ENCODE peak calls at places on chromosomes 7 and 10, in four cellular contexts. D is OCI-LY7, X is fibroblast of lung, B is HCT116. E is an unnamed sample.
A peak's percentile ranks its signal among the peaks of the same experiment; 100 is the strongest.

GRCh38 chr7:158795272-158795671 is 34.0 kb downstream of the ESYT2 start:
- DNase-seq in D (no peak), X (no peak), B (no peak), E (no peak)

GRCh38 chr10:75398238-75398629 is 3.3 kb downstream of the ZNF503 start:
- DNase-seq in X (peak; percentile 46), B (no peak), D (no peak), E (no peak)

GRCh38 chr10:30527623-30528426 is 93.8 kb downstream of the MAP3K8 start:
- DNase-seq in B (no peak), X (no peak), D (no peak), E (no peak)

GRCh38 chr10:9823268-9823930 is 1194.3 kb upstream of the CELF2 start:
- DNase-seq in D (no peak), X (peak; percentile 18), B (no peak), E (no peak)

GRCh38 chr10:58219875-58220274 is 47.8 kb downstream of the IPMK start:
- DNase-seq in B (no peak), X (no peak), D (no peak), E (no peak)

GRCh38 chr7:92179393-92179924 is 517 bp upstream of the LRRD1 start:
- DNase-seq in D (no peak), B (no peak), X (no peak), E (no peak)

GRCh38 chr7:146366938-146367337 is 250.3 kb downstream of the CNTNAP2 start:
- DNase-seq in B (no peak), D (no peak), X (peak; percentile 56), E (no peak)

GRCh38 chr7:81506609-81507008 is 263.2 kb downstream of the HGF start:
- DNase-seq in D (no peak), B (no peak), X (no peak), E (no peak)

GRCh38 chr7:15546272-15546792 is 15.5 kb downstream of the AGMO start:
- DNase-seq in X (no peak), B (no peak), D (no peak), E (no peak)
- H2AFZ ChIP-seq in X (no peak overlapping the region), B (no peak overlapping the region), D (no peak overlapping the region), E (no peak overlapping the region)

DNA sequence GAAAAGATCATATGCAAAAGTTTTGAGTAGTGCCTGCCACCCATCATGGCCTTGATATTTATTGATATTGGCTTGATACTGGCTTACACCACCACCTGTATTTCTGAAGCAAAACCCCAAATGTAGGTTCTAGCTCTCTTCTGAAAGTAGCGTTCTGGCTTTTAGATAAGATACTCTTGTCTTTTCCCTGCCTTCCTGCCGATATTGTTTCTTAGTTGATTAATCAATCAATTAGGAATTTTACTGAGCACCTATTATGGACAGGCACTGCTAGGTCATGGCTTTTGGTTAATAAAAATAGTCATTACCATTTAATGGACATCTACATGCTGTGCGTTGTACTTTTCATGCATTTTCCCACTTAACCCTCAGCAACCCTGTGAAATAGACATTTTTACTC is 7.9 kb downstream of the SFRP5 start:
- DNase-seq in D (no peak), B (no peak), X (no peak), E (no peak)
- H2AFZ ChIP-seq in D (no peak overlapping the region), B (no peak overlapping the region), X (no peak overlapping the region), E (no peak overlapping the region)

DNA sequence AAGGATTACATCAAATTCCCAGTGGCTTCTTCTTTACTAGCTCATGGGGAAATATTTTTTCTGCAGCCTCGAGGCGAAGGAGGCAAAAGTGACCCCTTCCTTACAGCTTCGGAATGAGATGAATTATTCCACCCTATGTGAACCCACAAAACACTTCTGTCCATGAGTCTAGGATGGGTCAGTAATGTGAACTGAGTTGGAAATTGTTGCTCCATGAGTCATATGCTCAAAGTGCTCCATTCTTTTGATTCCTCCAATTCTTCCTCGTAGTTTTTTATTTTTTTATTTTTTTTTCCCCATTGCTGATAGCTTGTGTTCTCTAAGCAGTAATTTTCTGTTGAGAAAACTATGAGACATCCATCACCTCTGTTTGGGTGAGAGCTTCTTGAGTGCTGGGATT is 31.7 kb upstream of the FAM204A start:
- DNase-seq in B (no peak), X (peak; percentile 24), D (no peak), E (no peak)
- H2AFZ ChIP-seq in B (no peak overlapping the region), X (no peak overlapping the region), D (no peak overlapping the region), E (no peak overlapping the region)

GRCh38 chr7:150784120-150784736 is 15.9 kb downstream of the TMEM176B start:
- DNase-seq in B (no peak), D (no peak), X (no peak), E (no peak)

GRCh38 chr7:150780249-150780648 is 19.9 kb downstream of the TMEM176B start:
- DNase-seq in B (no peak), X (no peak), D (no peak), E (no peak)

GRCh38 chr7:150781016-150781415 is 19.1 kb downstream of the TMEM176B start:
- DNase-seq in D (no peak), X (peak; percentile 66), B (no peak), E (no peak)

GRCh38 chr7:150784954-150785353 is 15.2 kb downstream of the TMEM176B start:
- DNase-seq in X (no peak), B (no peak), D (no peak), E (no peak)

GRCh38 chr7:150781961-150782360 is 18.2 kb downstream of the TMEM176B start:
- DNase-seq in X (no peak), D (no peak), B (no peak), E (no peak)
- H2AFZ ChIP-seq in X (no peak overlapping the region), D (no peak overlapping the region), B (no peak overlapping the region), E (no peak overlapping the region)

E was measured in MM.1S.